ENCODE peak calls at places on chromosomes 13 and 19, in eight cellular contexts. One of them, this sample, is unnamed.

GRCh38 chr19:13018037-13018914 is 23.0 kb downstream of the NFIX start:
- DNase-seq in tibial nerve: peak
- DNase-seq in CD4-positive, alpha-beta memory T cell: no peak
- DNase-seq in uterus: peak
- DNase-seq in cardiac muscle cell: no peak
- DNase-seq in ovary: peak
- DNase-seq in small intestine: no peak
- DNase-seq in H1: no peak
- DNase-seq in this sample: no peak

GRCh38 chr19:30391554-30392551 is 19.7 kb downstream of the ZNF536 start:
- DNase-seq in tibial nerve: no peak
- DNase-seq in CD4-positive, alpha-beta memory T cell: no peak
- DNase-seq in uterus: no peak
- DNase-seq in cardiac muscle cell: no peak
- DNase-seq in ovary: no peak
- DNase-seq in small intestine: no peak
- DNase-seq in H1: peak
- DNase-seq in this sample: no peak

GRCh38 chr13:44404261-44405139 is 30.9 kb downstream of the SERP2 start:
- DNase-seq in tibial nerve: no peak
- DNase-seq in CD4-positive, alpha-beta memory T cell: no peak
- DNase-seq in uterus: no peak
- DNase-seq in cardiac muscle cell: no peak
- DNase-seq in ovary: no peak
- DNase-seq in small intestine: peak
- DNase-seq in H1: no peak
- DNase-seq in this sample: no peak

GRCh38 chr13:89923731-89924130 is 1423.8 kb upstream of the MIR17HG start:
- DNase-seq in tibial nerve: no peak
- DNase-seq in CD4-positive, alpha-beta memory T cell: no peak
- DNase-seq in uterus: no peak
- DNase-seq in cardiac muscle cell: no peak
- DNase-seq in ovary: no peak
- DNase-seq in small intestine: no peak
- DNase-seq in H1: no peak
- DNase-seq in this sample: no peak

GRCh38 chr13:48801255-48801654 is 147.5 kb downstream of the CYSLTR2 start:
- DNase-seq in tibial nerve: no peak
- DNase-seq in CD4-positive, alpha-beta memory T cell: no peak
- DNase-seq in uterus: no peak
- DNase-seq in cardiac muscle cell: no peak
- DNase-seq in ovary: no peak
- DNase-seq in small intestine: no peak
- DNase-seq in H1: no peak
- DNase-seq in this sample: no peak

GRCh38 chr13:30002577-30002976 is 152.2 kb upstream of the UBL3 start:
- DNase-seq in tibial nerve: no peak
- DNase-seq in CD4-positive, alpha-beta memory T cell: no peak
- DNase-seq in uterus: no peak
- DNase-seq in cardiac muscle cell: no peak
- DNase-seq in ovary: no peak
- DNase-seq in small intestine: no peak
- DNase-seq in H1: no peak
- DNase-seq in this sample: no peak

GRCh38 chr13:20847298-20847697 is 55.2 kb downstream of the XPO4 start:
- DNase-seq in tibial nerve: no peak
- DNase-seq in CD4-positive, alpha-beta memory T cell: no peak
- DNase-seq in uterus: no peak
- DNase-seq in cardiac muscle cell: peak
- DNase-seq in ovary: no peak
- DNase-seq in small intestine: peak
- DNase-seq in H1: no peak
- DNase-seq in this sample: no peak

GRCh38 chr19:39918183-39918651 is 16.2 kb downstream of the FCGBP start:
- DNase-seq in tibial nerve: no peak
- DNase-seq in CD4-positive, alpha-beta memory T cell: no peak
- DNase-seq in uterus: no peak
- DNase-seq in cardiac muscle cell: no peak
- DNase-seq in ovary: no peak
- DNase-seq in small intestine: no peak
- DNase-seq in H1: no peak
- DNase-seq in this sample: no peak

GRCh38 chr19:54418030-54418929 is 3.0 kb downstream of the TTYH1 start:
- DNase-seq in tibial nerve: no peak
- DNase-seq in CD4-positive, alpha-beta memory T cell: no peak
- DNase-seq in uterus: no peak
- DNase-seq in cardiac muscle cell: no peak
- DNase-seq in ovary: no peak
- DNase-seq in small intestine: no peak
- DNase-seq in H1: peak
- DNase-seq in this sample: no peak

GRCh38 chr13:40445557-40445990 is 220.9 kb downstream of the FOXO1 start:
- DNase-seq in tibial nerve: peak
- DNase-seq in CD4-positive, alpha-beta memory T cell: no peak
- DNase-seq in uterus: no peak
- DNase-seq in cardiac muscle cell: no peak
- DNase-seq in ovary: peak
- DNase-seq in small intestine: no peak
- DNase-seq in H1: no peak
- DNase-seq in this sample: no peak

GRCh38 chr19:35959040-35959967 is 23.1 kb downstream of the LRFN3 start:
- DNase-seq in tibial nerve: no peak
- DNase-seq in CD4-positive, alpha-beta memory T cell: peak
- DNase-seq in uterus: peak
- DNase-seq in cardiac muscle cell: no peak
- DNase-seq in ovary: no peak
- DNase-seq in small intestine: peak
- DNase-seq in H1: peak
- DNase-seq in this sample: no peak

GRCh38 chr19:36488816-36489138 is 584 bp downstream of the ZNF566 start:
- DNase-seq in tibial nerve: no peak
- DNase-seq in CD4-positive, alpha-beta memory T cell: no peak
- DNase-seq in uterus: no peak
- DNase-seq in cardiac muscle cell: peak
- DNase-seq in ovary: no peak
- DNase-seq in small intestine: no peak
- DNase-seq in H1: no peak
- DNase-seq in this sample: peak

DNA sequence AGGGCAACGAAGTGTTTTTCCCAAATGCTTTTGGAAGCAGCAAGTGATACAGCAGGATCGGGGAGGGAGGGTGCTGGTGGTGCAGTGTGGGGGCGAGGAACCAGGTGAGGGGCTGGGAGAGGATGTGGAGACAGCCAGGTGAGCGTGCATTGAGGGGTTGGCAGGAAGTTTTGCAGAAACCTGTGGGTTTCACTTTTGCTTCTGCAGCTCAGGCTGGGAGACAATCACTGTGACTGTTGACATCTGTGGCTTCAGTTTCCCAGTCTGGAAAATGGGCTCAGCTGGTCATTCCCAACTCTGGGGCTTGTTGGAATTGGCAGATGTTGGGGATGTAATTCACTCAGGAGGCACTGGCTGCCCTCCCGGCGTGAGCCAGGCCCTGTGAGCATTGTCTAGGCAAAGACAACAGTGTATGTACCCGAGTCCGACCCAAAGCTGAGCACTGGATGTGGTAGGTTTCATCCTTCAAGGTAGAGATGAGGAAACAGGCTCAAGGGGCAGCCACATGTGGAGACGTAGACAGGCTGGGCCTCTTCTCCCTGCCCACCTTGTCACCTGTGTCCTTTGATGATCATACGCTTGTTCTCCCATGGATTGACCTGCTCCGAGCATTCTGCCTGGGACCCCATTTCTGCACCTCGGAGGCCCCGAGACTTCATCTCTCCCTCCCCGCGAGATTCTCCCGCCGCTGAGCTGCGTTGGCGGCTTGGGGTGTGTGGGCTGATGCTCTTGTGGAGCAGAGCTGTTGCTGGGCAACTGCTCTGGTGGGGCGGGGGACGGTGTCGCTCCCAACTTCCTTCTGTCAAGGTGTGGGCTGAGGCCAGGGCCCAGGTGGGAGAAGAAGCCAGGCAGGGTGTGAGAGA is 21.9 kb downstream of the MAST3 start:
- DNase-seq in tibial nerve: no peak
- DNase-seq in CD4-positive, alpha-beta memory T cell: peak
- DNase-seq in uterus: no peak
- DNase-seq in cardiac muscle cell: no peak
- DNase-seq in ovary: no peak
- DNase-seq in small intestine: peak
- DNase-seq in H1: no peak
- DNase-seq in this sample: peak
- H3K4me3 ChIP-seq in tibial nerve: no peak
- H3K4me3 ChIP-seq in CD4-positive, alpha-beta memory T cell: peak
- H3K4me3 ChIP-seq in uterus: no peak
- H3K4me3 ChIP-seq in cardiac muscle cell: no peak
- H3K4me3 ChIP-seq in ovary: no peak
- H3K4me3 ChIP-seq in small intestine: peak
- H3K4me3 ChIP-seq in H1: no peak
- H3K4me3 ChIP-seq in this sample: peak

DNA sequence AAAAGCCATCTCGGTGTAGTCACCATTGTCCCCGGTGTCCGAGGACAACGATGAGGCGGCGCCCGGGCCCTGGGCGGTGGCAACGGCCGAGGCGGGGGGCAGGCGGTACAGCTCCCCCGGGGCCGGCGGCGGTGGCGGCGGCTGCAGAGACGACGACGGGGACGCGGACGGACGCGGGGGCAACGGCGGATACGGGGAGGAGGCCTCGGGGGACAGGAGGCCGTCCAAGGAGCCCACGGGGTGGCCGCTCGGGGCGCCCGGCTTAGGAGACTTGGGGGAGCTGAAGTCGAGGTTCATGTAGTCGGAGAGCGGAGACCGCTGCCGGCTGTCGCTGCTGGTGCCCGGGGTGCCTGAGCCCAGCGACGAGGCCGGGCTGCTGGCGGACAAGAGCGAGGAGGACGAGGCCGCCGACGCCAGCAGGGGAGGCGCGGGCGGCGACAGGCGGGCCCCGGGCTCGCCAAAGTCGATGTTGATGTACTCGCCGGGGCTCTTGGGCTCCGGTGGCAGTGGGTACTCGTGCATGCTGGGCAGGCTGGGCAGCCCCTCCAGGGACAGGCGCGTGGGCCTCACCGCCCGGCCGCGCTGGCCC is 3.5 kb downstream of the IRS2 start:
- DNase-seq in tibial nerve: no peak
- DNase-seq in CD4-positive, alpha-beta memory T cell: no peak
- DNase-seq in uterus: no peak
- DNase-seq in cardiac muscle cell: no peak
- DNase-seq in ovary: peak
- DNase-seq in small intestine: no peak
- DNase-seq in H1: no peak
- DNase-seq in this sample: no peak
- H3K4me3 ChIP-seq in tibial nerve: peak
- H3K4me3 ChIP-seq in CD4-positive, alpha-beta memory T cell: no peak
- H3K4me3 ChIP-seq in uterus: peak
- H3K4me3 ChIP-seq in cardiac muscle cell: no peak
- H3K4me3 ChIP-seq in ovary: no peak
- H3K4me3 ChIP-seq in small intestine: no peak
- H3K4me3 ChIP-seq in H1: no peak
- H3K4me3 ChIP-seq in this sample: no peak

DNA sequence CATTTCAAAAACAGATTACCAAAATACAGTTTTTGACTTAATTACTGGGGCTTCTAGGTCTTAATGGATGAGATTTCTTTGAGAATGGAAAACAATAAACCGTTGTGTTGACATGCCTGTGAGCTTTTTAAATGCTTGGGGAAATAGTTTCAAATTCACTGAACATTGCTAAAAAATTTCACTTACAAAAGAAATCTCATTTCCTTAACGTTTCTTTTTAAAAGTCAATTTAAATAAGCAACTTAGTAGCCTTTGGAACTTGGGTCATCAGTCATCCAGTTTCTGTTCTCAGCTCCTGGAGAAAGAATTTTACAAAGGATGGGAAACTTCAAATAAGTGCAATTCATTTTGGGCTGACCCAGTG is 4.4 kb downstream of the ZC3H4 start:
- DNase-seq in tibial nerve: no peak
- DNase-seq in CD4-positive, alpha-beta memory T cell: no peak
- DNase-seq in uterus: no peak
- DNase-seq in cardiac muscle cell: no peak
- DNase-seq in ovary: no peak
- DNase-seq in small intestine: no peak
- DNase-seq in H1: no peak
- DNase-seq in this sample: no peak
- H3K4me3 ChIP-seq in tibial nerve: peak
- H3K4me3 ChIP-seq in CD4-positive, alpha-beta memory T cell: no peak
- H3K4me3 ChIP-seq in uterus: no peak
- H3K4me3 ChIP-seq in cardiac muscle cell: no peak
- H3K4me3 ChIP-seq in ovary: no peak
- H3K4me3 ChIP-seq in small intestine: no peak
- H3K4me3 ChIP-seq in H1: peak
- H3K4me3 ChIP-seq in this sample: no peak

GRCh38 chr19:10295847-10296591 is 6.3 kb downstream of the ICAM5 start:
- DNase-seq in tibial nerve: no peak
- DNase-seq in CD4-positive, alpha-beta memory T cell: no peak
- DNase-seq in uterus: no peak
- DNase-seq in cardiac muscle cell: peak
- DNase-seq in ovary: no peak
- DNase-seq in small intestine: no peak
- DNase-seq in H1: peak
- DNase-seq in this sample: no peak
- H3K4me3 ChIP-seq in tibial nerve: peak
- H3K4me3 ChIP-seq in CD4-positive, alpha-beta memory T cell: no peak
- H3K4me3 ChIP-seq in uterus: no peak
- H3K4me3 ChIP-seq in cardiac muscle cell: no peak
- H3K4me3 ChIP-seq in ovary: no peak
- H3K4me3 ChIP-seq in small intestine: peak
- H3K4me3 ChIP-seq in H1: peak
- H3K4me3 ChIP-seq in this sample: peak

GRCh38 chr13:97220151-97220900 is 1.8 kb upstream of the MBNL2 start:
- DNase-seq in tibial nerve: no peak
- DNase-seq in CD4-positive, alpha-beta memory T cell: no peak
- DNase-seq in uterus: no peak
- DNase-seq in cardiac muscle cell: no peak
- DNase-seq in ovary: no peak
- DNase-seq in small intestine: no peak
- DNase-seq in H1: no peak
- DNase-seq in this sample: no peak

GRCh38 chr13:97222934-97223710 is 989 bp downstream of the MBNL2 start:
- DNase-seq in tibial nerve: no peak
- DNase-seq in CD4-positive, alpha-beta memory T cell: peak
- DNase-seq in uterus: no peak
- DNase-seq in cardiac muscle cell: no peak
- DNase-seq in ovary: no peak
- DNase-seq in small intestine: peak
- DNase-seq in H1: no peak
- DNase-seq in this sample: no peak

GRCh38 chr13:97221989-97222700 is at the start of gene MBNL2:
- DNase-seq in tibial nerve: peak
- DNase-seq in CD4-positive, alpha-beta memory T cell: peak
- DNase-seq in uterus: peak
- DNase-seq in cardiac muscle cell: peak
- DNase-seq in ovary: peak
- DNase-seq in small intestine: peak
- DNase-seq in H1: peak
- DNase-seq in this sample: peak

GRCh38 chr13:97221046-97221445 is 1.1 kb upstream of the MBNL2 start:
- DNase-seq in tibial nerve: no peak
- DNase-seq in CD4-positive, alpha-beta memory T cell: no peak
- DNase-seq in uterus: no peak
- DNase-seq in cardiac muscle cell: no peak
- DNase-seq in ovary: no peak
- DNase-seq in small intestine: no peak
- DNase-seq in H1: no peak
- DNase-seq in this sample: no peak

GRCh38 chr13:97221491-97221890 is 642 bp upstream of the MBNL2 start:
- DNase-seq in tibial nerve: no peak
- DNase-seq in CD4-positive, alpha-beta memory T cell: no peak
- DNase-seq in uterus: no peak
- DNase-seq in cardiac muscle cell: no peak
- DNase-seq in ovary: no peak
- DNase-seq in small intestine: peak
- DNase-seq in H1: no peak
- DNase-seq in this sample: no peak
- H3K4me3 ChIP-seq in tibial nerve: peak
- H3K4me3 ChIP-seq in CD4-positive, alpha-beta memory T cell: no peak
- H3K4me3 ChIP-seq in uterus: peak
- H3K4me3 ChIP-seq in cardiac muscle cell: no peak
- H3K4me3 ChIP-seq in ovary: peak
- H3K4me3 ChIP-seq in small intestine: no peak
- H3K4me3 ChIP-seq in H1: no peak
- H3K4me3 ChIP-seq in this sample: peak